ENCODE peak calls at places on chromosomes 12 and 14, in four cellular contexts. N is non-pigmented ciliary epithelial cell, M is A172, V is naive B cell. T is an unnamed sample.

GRCh38 chr12:17680220-17680619 is 409.8 kb downstream of the RERGL start:
- DNase-seq in M (no peak), V (no peak), N (no peak), T (no peak)

GRCh38 chr12:57448669-57449068 is 6.4 kb upstream of the INHBE start:
- DNase-seq in V (no peak), N (no peak), M (no peak), T (no peak)

GRCh38 chr14:58151701-58152568 is at the start of gene ARMH4:
- DNase-seq in N (no peak), M (peak), V (peak), T (peak)

GRCh38 chr12:124906606-124907261 is 7.7 kb downstream of the UBC start:
- DNase-seq in N (no peak), V (peak), M (peak), T (peak)

GRCh38 chr14:104659764-104660523 is 29.5 kb upstream of the INF2 start:
- DNase-seq in M (no peak), N (no peak), V (peak), T (no peak)

GRCh38 chr12:89390802-89391673 is 38.7 kb upstream of the DUSP6 start:
- DNase-seq in V (no peak), N (peak), M (peak), T (no peak)

GRCh38 chr14:22518073-22518472 is 71.0 kb downstream of the DAD1 start:
- DNase-seq in N (no peak), V (no peak), M (no peak), T (no peak)

GRCh38 chr12:38906482-38907170 is 1.2 kb upstream of the CPNE8 start:
- DNase-seq in M (peak), V (peak), N (peak), T (peak)

GRCh38 chr12:85658236-85658635 is 178.0 kb downstream of the RASSF9 start:
- DNase-seq in N (no peak), M (no peak), V (no peak), T (no peak)

GRCh38 chr14:83533734-83534133 is 1996.2 kb upstream of the FLRT2 start:
- DNase-seq in V (no peak), N (no peak), M (no peak), T (no peak)

GRCh38 chr12:10967409-10967808 is 19.3 kb downstream of the TAS2R50 start:
- DNase-seq in V (no peak), M (no peak), N (peak), T (no peak)

GRCh38 chr12:93571360-93571853 is 1.1 kb upstream of the SOCS2 start:
- DNase-seq in N (no peak), V (peak), M (peak), T (no peak)